ENCODE peak calls at places on chromosomes 5 and 9, in six cellular contexts. B is stimulated activated CD4-positive, alpha-beta T cell treated with anti-CD3 and anti-CD28 coated beads, Interleukin-2, amount 100 ng/mL, for 24 hours; P is anterior cingulate cortex; Y is fibroblast of mammary gland; Q is WTC11; A is naive thymus-derived CD8-positive, alpha-beta T cell. F is an unnamed sample.

GRCh38 chr5:176418251-176418650 is 1.9 kb upstream of the CLTB start:
- DNase-seq in Q (no peak), Y (no peak), B (no peak), P (no peak), A (no peak), F (no peak)

GRCh38 chr5:84430079-84430478 is 45.4 kb upstream of the EDIL3 start:
- DNase-seq in Q (no peak), Y (no peak), A (no peak), P (no peak), B (no peak), F (no peak)

GRCh38 chr5:162391848-162392247 is 324.3 kb downstream of the GABRG2 start:
- DNase-seq in Q (no peak), P (no peak), A (no peak), B (no peak), Y (no peak), F (no peak)

GRCh38 chr5:134975843-134976242 is 8.1 kb downstream of the CATSPER3 start:
- DNase-seq in Y (no peak), B (no peak), Q (no peak), A (no peak), P (no peak), F (no peak)

GRCh38 chr9:134374301-134375010 is 48.2 kb downstream of the RXRA start:
- DNase-seq in P (no peak), B (no peak), Y (no peak), Q (no peak), A (no peak), F (no peak)

GRCh38 chr5:5141625-5142527 is 1.7 kb downstream of the ADAMTS16 start:
- DNase-seq in A (peak; percentile 5), Y (peak; percentile 69), P (no peak), B (peak; percentile 60), Q (no peak), F (peak; percentile 57)

GRCh38 chr9:136219276-136219675 is 14.3 kb upstream of the LHX3 start:
- DNase-seq in B (no peak), Q (no peak), Y (peak; percentile 52), A (no peak), P (no peak), F (no peak)

GRCh38 chr9:134268308-134268724 is 57.9 kb upstream of the RXRA start:
- DNase-seq in B (no peak), A (no peak), Y (no peak), P (no peak), Q (no peak), F (no peak)

GRCh38 chr9:108835831-108836230 is 20.0 kb downstream of the ACTL7B start:
- DNase-seq in Q (no peak), A (no peak), P (no peak), Y (no peak), B (no peak), F (no peak)

GRCh38 chr5:143402464-143403356 is 776 bp downstream of the NR3C1 start:
- DNase-seq in Q (peak; percentile 52), Y (peak; percentile 37), B (peak; percentile 59), P (no peak), A (peak; percentile 46), F (peak; percentile 42)

GRCh38 chr5:68460147-68460760 is 244.7 kb downstream of the PIK3R1 start:
- DNase-seq in B (peak; percentile 56), P (no peak), Q (no peak), A (peak; percentile 2), Y (peak; percentile 79), F (peak; percentile 9)

GRCh38 chr5:79619849-79620248 is 7.6 kb downstream of the TENT2 start:
- DNase-seq in Q (no peak), P (no peak), Y (no peak), B (no peak), A (no peak), F (no peak)

GRCh38 chr9:21576331-21577189 is 94.4 kb upstream of the IFNE start:
- DNase-seq in Y (peak; percentile 89), B (no peak), P (no peak), A (peak; percentile 33), Q (no peak), F (no peak)

GRCh38 chr9:21919377-21920362 is 74.5 kb downstream of the CDKN2A start:
- DNase-seq in A (no peak), Q (no peak), B (peak; percentile 24), P (no peak), Y (peak; percentile 90), F (no peak)

GRCh38 chr5:98111686-98112085 is 661.8 kb upstream of the RGMB start:
- DNase-seq in Q (no peak), A (no peak), P (no peak), B (no peak), Y (peak; percentile 32), F (no peak)

GRCh38 chr5:166571668-166572067 is 1719.8 kb upstream of the WWC1 start:
- DNase-seq in Q (no peak), B (no peak), P (no peak), A (no peak), Y (no peak), F (no peak)

GRCh38 chr5:35852084-35852734 is 4.5 kb upstream of the IL7R start:
- DNase-seq in Y (peak; percentile 25), B (peak; percentile 61), P (no peak), A (peak; percentile 47), Q (peak; percentile 12), F (no peak)

GRCh38 chr9:137198051-137198747 is 2.3 kb downstream of the TPRN start:
- DNase-seq in A (no peak), P (no peak), Y (no peak), B (no peak), Q (no peak), F (peak; percentile 51)